ENCODE peak calls at places on chromosomes 3 and 15, in five cellular contexts. D, V, H, E and M are unnamed samples.

GRCh38 chr3:154967090-154967489 is 113.0 kb upstream of the MME start:
- DNase-seq in E (no peak), D (no peak), H (no peak), V (no peak), M (no peak)

GRCh38 chr15:41844814-41845213 is 6.2 kb downstream of the PLA2G4B start:
- DNase-seq in V (no peak), E (no peak), D (no peak), H (no peak), M (no peak)

GRCh38 chr3:116339441-116340028 is 105.8 kb downstream of the LSAMP start:
- DNase-seq in E (no peak), D (no peak), H (peak; percentile 25), V (no peak), M (no peak)

GRCh38 chr15:70379938-70380337 is 282.2 kb upstream of the TLE3 start:
- DNase-seq in E (no peak), D (no peak), H (no peak), V (no peak), M (no peak)

GRCh38 chr3:114221881-114222264 is 15.5 kb downstream of the ZNF80 start:
- DNase-seq in V (no peak), E (no peak), H (no peak), D (no peak), M (no peak)

GRCh38 chr3:137709011-137709601 is 55.0 kb upstream of the SOX14 start:
- DNase-seq in H (no peak), D (peak; percentile 51), V (no peak), E (peak; percentile 6), M (peak; percentile 51)

GRCh38 chr3:138493804-138494606 is 59.6 kb downstream of the ESYT3 start:
- DNase-seq in E (peak; percentile 15), D (no peak), H (no peak), V (no peak), M (no peak)

GRCh38 chr15:20340931-20341661 is 200.5 kb downstream of the GOLGA6L6 start:
- DNase-seq in D (peak; percentile 47), E (no peak), V (no peak), H (peak; percentile 41), M (peak; percentile 6)

GRCh38 chr3:81887448-81887847 is 126.0 kb upstream of the GBE1 start:
- DNase-seq in V (no peak), E (no peak), D (no peak), H (no peak), M (no peak)

GRCh38 chr15:70241031-70241430 is 143.3 kb upstream of the TLE3 start:
- DNase-seq in E (no peak), H (no peak), V (no peak), D (no peak), M (no peak)

GRCh38 chr3:164408356-164408755 is 669.9 kb downstream of the SI start:
- DNase-seq in H (no peak), E (no peak), D (no peak), V (no peak), M (no peak)

GRCh38 chr3:141242722-141243092 is 11.1 kb downstream of the PXYLP1 start:
- DNase-seq in E (no peak), D (no peak), V (no peak), H (no peak), M (no peak)

GRCh38 chr3:158768361-158768787 is 33.5 kb upstream of the MFSD1 start:
- DNase-seq in E (peak; percentile 35), D (peak; percentile 74), V (peak; percentile 41), H (peak; percentile 54), M (no peak)

GRCh38 chr15:39281094-39281493 is 299.8 kb upstream of the THBS1 start:
- DNase-seq in D (no peak), H (no peak), V (no peak), E (no peak), M (no peak)

GRCh38 chr15:58498821-58499580 is 67.2 kb downstream of the LIPC start:
- DNase-seq in V (no peak), E (no peak), D (peak; percentile 12), H (no peak), M (no peak)

GRCh38 chr3:126245811-126246727 is 65.7 kb upstream of the ALDH1L1 start:
- DNase-seq in D (peak; percentile 72), V (peak; percentile 46), H (peak; percentile 45), E (peak; percentile 33), M (peak; percentile 29)

GRCh38 chr3:63576826-63577225 is 75.6 kb upstream of the SNTN start:
- DNase-seq in H (no peak), D (no peak), V (no peak), E (no peak), M (no peak)

GRCh38 chr3:65996605-65997004 is 42.1 kb downstream of the MAGI1 start:
- DNase-seq in V (no peak), H (no peak), E (no peak), D (no peak), M (no peak)

GRCh38 chr3:28328188-28329151 is 20.1 kb upstream of the ZCWPW2 start:
- DNase-seq in D (peak; percentile 16), V (no peak), E (no peak), H (no peak), M (peak; percentile 46)

GRCh38 chr15:90592144-90592887 is 62.6 kb downstream of the CRTC3 start:
- DNase-seq in H (no peak), V (no peak), D (no peak), E (no peak), M (no peak)

GRCh38 chr3:8938021-8938420 is 25.3 kb downstream of the RAD18 start:
- DNase-seq in V (no peak), H (no peak), E (peak; percentile 21), D (peak; percentile 12), M (no peak)
- TF ChIP-seq CTCF in V (no peak), H (no peak), E (peak; percentile 56), D (peak; percentile 44), M (peak; percentile 34)

GRCh38 chr3:45546223-45546622 is 48.3 kb upstream of the LIMD1 start:
- DNase-seq in E (no peak), V (no peak), D (no peak), H (no peak), M (no peak)

GRCh38 chr3:45541326-45542321 is 52.9 kb upstream of the LIMD1 start:
- DNase-seq in E (no peak), V (no peak), H (no peak), D (no peak), M (no peak)

GRCh38 chr3:45545476-45545875 is 49.1 kb upstream of the LIMD1 start:
- DNase-seq in E (no peak), V (no peak), D (no peak), H (no peak), M (no peak)

GRCh38 chr3:45544719-45545296 is 49.7 kb upstream of the LIMD1 start:
- DNase-seq in V (no peak), H (no peak), E (no peak), D (no peak), M (no peak)

GRCh38 chr3:45544024-45544718 is 50.4 kb upstream of the LIMD1 start:
- DNase-seq in E (no peak), V (no peak), D (no peak), H (no peak), M (no peak)
- H3K27ac ChIP-seq in E (no peak overlapping the region), V (peak overlapping the region; percentile 82), D (no peak overlapping the region), H (no peak overlapping the region), M (no peak overlapping the region)

GRCh38 chr3:179871782-179872181 is 165.0 kb downstream of the PEX5L start:
- DNase-seq in V (no peak), E (no peak), D (peak; percentile 25), H (no peak), M (no peak)

GRCh38 chr3:179868715-179869114 is 168.0 kb downstream of the PEX5L start:
- DNase-seq in D (no peak), E (no peak), H (no peak), V (no peak), M (no peak)

GRCh38 chr3:179867961-179868360 is 168.8 kb downstream of the PEX5L start:
- DNase-seq in H (no peak), D (no peak), E (no peak), V (no peak), M (no peak)

GRCh38 chr3:179876440-179876839 is 160.3 kb downstream of the PEX5L start:
- DNase-seq in E (no peak), V (no peak), D (no peak), H (no peak), M (no peak)

GRCh38 chr3:179872842-179873241 is 163.9 kb downstream of the PEX5L start:
- DNase-seq in D (peak; percentile 35), V (no peak), E (no peak), H (no peak), M (no peak)
- TF ChIP-seq CTCF in D (peak; percentile 49), V (no peak), E (no peak), H (no peak), M (no peak)

DNA sequence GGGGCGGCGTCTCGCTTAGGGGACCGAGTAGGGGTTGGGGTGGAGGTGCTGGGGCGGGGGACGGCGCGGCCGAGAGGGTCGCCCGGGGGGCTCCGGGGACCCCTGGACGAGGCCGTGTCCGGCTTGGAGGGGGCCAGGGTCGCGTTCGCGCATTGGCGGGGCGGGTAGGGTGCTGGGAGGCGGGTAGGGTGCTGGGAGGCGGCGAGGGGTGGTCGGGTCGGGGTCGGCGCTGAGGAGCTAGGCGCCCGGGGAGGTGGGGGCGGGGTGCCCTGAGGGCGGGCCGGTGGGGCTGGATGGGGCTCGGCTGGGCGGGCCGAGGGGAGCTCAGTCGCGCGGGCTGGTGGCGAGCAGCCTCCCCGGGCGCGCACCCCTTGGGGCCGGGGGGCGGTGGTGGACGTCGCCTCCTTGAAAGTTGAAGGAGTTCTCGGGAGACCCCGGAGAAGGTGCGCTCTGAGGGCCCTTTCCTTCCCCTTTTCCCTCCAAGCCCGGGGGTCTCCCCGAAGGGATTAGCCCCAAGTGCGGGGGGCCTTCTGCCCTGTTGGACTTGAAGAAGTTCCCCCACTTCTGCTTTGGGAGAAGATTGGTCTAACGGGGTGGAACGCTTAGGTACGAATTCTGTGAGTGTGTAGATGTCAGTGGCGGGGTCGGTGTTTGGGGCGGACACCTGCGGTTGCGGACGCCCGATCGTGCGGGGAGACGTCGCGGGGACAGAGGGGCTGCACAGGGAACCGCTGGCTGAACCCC is 545 bp downstream of the MEF2A start:
- DNase-seq in D (peak; percentile 66), V (peak; percentile 14), H (peak; percentile 41), E (no peak), M (peak; percentile 29)
- H3K27ac ChIP-seq in D (peak overlapping the region; percentile 95), V (peak overlapping the region; percentile 99), H (peak overlapping the region; percentile 99), E (peak overlapping the region; percentile 93), M (peak overlapping the region; percentile 92)